ENCODE peak calls at places on chromosomes 11 and 22, in five cellular contexts. B, Y, A, K and U are unnamed samples.

GRCh38 chr11:134633276-134633675 is 221.2 kb upstream of the B3GAT1 start:
- DNase-seq in B (no peak), Y (no peak), A (no peak), K (no peak), U (no peak)

GRCh38 chr11:113176971-113177370 is 137.4 kb upstream of the TTC12 start:
- DNase-seq in B (no peak), Y (no peak), A (no peak), K (no peak), U (no peak)

GRCh38 chr22:36986242-36986821 is 32.9 kb downstream of the TST start:
- DNase-seq in B (peak; percentile 58), Y (peak; percentile 45), A (no peak), K (peak; percentile 13), U (peak; percentile 67)

GRCh38 chr22:35111244-35111643 is 45.3 kb downstream of the ISX start:
- DNase-seq in B (no peak), Y (no peak), A (no peak), K (no peak), U (no peak)

GRCh38 chr11:61787928-61788491 is 4.4 kb downstream of the TMEM258 start:
- DNase-seq in B (peak; percentile 44), Y (peak; percentile 84), A (peak; percentile 74), K (peak; percentile 43), U (peak; percentile 81)

GRCh38 chr11:133474461-133474860 is 57.8 kb downstream of the OPCML start:
- DNase-seq in B (no peak), Y (no peak), A (no peak), K (no peak), U (no peak)

GRCh38 chr11:42066113-42066512 is 606.7 kb upstream of the LRRC4C start:
- DNase-seq in B (no peak), Y (peak; percentile 14), A (no peak), K (no peak), U (no peak)

GRCh38 chr22:50271519-50271970 is 1.4 kb upstream of the MAPK11 start:
- DNase-seq in B (peak; percentile 82), Y (peak; percentile 52), A (peak; percentile 34), K (peak; percentile 47), U (peak; percentile 77)

GRCh38 chr11:120130991-120131760 is 6.7 kb downstream of the TRIM29 start:
- DNase-seq in B (no peak), Y (no peak), A (no peak), K (no peak), U (no peak)

GRCh38 chr22:45627489-45628233 is 44.0 kb upstream of the ATXN10 start:
- DNase-seq in B (no peak), Y (no peak), A (peak; percentile 66), K (no peak), U (no peak)

GRCh38 chr11:29022676-29023075 is 914.5 kb downstream of the METTL15 start:
- DNase-seq in B (no peak), Y (no peak), A (no peak), K (no peak), U (no peak)

GRCh38 chr22:41564563-41564962 is 3.8 kb downstream of the CSDC2 start:
- DNase-seq in B (no peak), Y (no peak), A (no peak), K (no peak), U (no peak)

GRCh38 chr11:6556139-6556949 is 47.1 kb downstream of the RRP8 start:
- DNase-seq in B (no peak), Y (no peak), A (no peak), K (no peak), U (no peak)

GRCh38 chr11:76700177-76701100 is 29.9 kb upstream of the LRRC32 start:
- DNase-seq in B (peak; percentile 91), Y (peak; percentile 64), A (peak; percentile 15), K (peak; percentile 95), U (no peak)

GRCh38 chr22:39266398-39267030 is 21.7 kb upstream of the PDGFB start:
- DNase-seq in B (no peak), Y (no peak), A (peak; percentile 76), K (no peak), U (peak; percentile 48)

GRCh38 chr11:11989774-11990744 is 18.4 kb downstream of the DKK3 start:
- DNase-seq in B (no peak), Y (no peak), A (no peak), K (no peak), U (no peak)

GRCh38 chr22:47788461-47788860 is 1026.0 kb downstream of the TBC1D22A start:
- DNase-seq in B (no peak), Y (no peak), A (no peak), K (no peak), U (no peak)

GRCh38 chr11:926341-926916 is 759 bp downstream of the AP2A2 start:
- DNase-seq in B (peak; percentile 74), Y (peak; percentile 43), A (no peak), K (peak; percentile 85), U (no peak)

GRCh38 chr11:77171885-77172665 is 44.0 kb downstream of the MYO7A start:
- DNase-seq in B (peak; percentile 81), Y (no peak), A (peak; percentile 37), K (no peak), U (no peak)

GRCh38 chr22:47049078-47049609 is 286.7 kb downstream of the TBC1D22A start:
- DNase-seq in B (no peak), Y (no peak), A (no peak), K (no peak), U (peak; percentile 14)

GRCh38 chr11:61442616-61443015 is 12.7 kb downstream of the SDHAF2 start:
- DNase-seq in B (no peak), Y (no peak), A (no peak), K (no peak), U (no peak)

GRCh38 chr11:28903716-28904115 is 795.5 kb downstream of the METTL15 start:
- DNase-seq in B (no peak), Y (no peak), A (no peak), K (peak; percentile 26), U (no peak)

GRCh38 chr11:89052220-89052619 is 13.6 kb downstream of the GRM5 start:
- DNase-seq in B (no peak), Y (no peak), A (no peak), K (no peak), U (no peak)

GRCh38 chr11:45920531-45921477 is 1.7 kb upstream of the LARGE2 start:
- DNase-seq in B (no peak), Y (no peak), A (no peak), K (no peak), U (no peak)

GRCh38 chr11:117090111-117090706 is 8.0 kb downstream of the SIK3 start:
- DNase-seq in B (no peak), Y (no peak), A (no peak), K (no peak), U (no peak)

GRCh38 chr22:47565607-47566006 is 803.2 kb downstream of the TBC1D22A start:
- DNase-seq in B (no peak), Y (no peak), A (no peak), K (no peak), U (no peak)

GRCh38 chr11:78577495-78577894 is 2.8 kb upstream of the NARS2 start:
- DNase-seq in B (no peak), Y (no peak), A (no peak), K (no peak), U (peak; percentile 59)

GRCh38 chr11:124724854-124725718 is 14.7 kb upstream of the NRGN start:
- DNase-seq in B (no peak), Y (no peak), A (peak; percentile 62), K (no peak), U (peak; percentile 79)

GRCh38 chr11:119663279-119663678 is 65.7 kb downstream of the NECTIN1 start:
- DNase-seq in B (no peak), Y (no peak), A (peak; percentile 53), K (no peak), U (no peak)

GRCh38 chr11:46335858-46336600 is 11.2 kb upstream of the DGKZ start:
- DNase-seq in B (no peak), Y (no peak), A (no peak), K (no peak), U (peak; percentile 77)

GRCh38 chr22:26328221-26328620 is 100.8 kb upstream of the ASPHD2 start:
- DNase-seq in B (no peak), Y (no peak), A (no peak), K (no peak), U (no peak)

GRCh38 chr22:17808688-17809403 is 34.6 kb upstream of the BID start:
- DNase-seq in B (no peak), Y (no peak), A (no peak), K (no peak), U (no peak)

GRCh38 chr11:61700221-61700620 is 20.0 kb downstream of the DAGLA start:
- DNase-seq in B (peak; percentile 71), Y (peak; percentile 88), A (peak; percentile 46), K (no peak), U (peak; percentile 73)

GRCh38 chr22:41367039-41367679 is 14.6 kb upstream of the TEF start:
- DNase-seq in B (peak; percentile 96), Y (peak; percentile 57), A (peak; percentile 80), K (peak; percentile 96), U (peak; percentile 80)

GRCh38 chr11:72113170-72113808 is 794 bp upstream of the ANAPC15 start:
- DNase-seq in B (no peak), Y (no peak), A (no peak), K (no peak), U (peak; percentile 25)
- TF ChIP-seq MYC in B (no peak), Y (no peak), A (no peak), K (no peak), U (no peak)

GRCh38 chr11:126606484-126606883 is 251.0 kb downstream of the ST3GAL4 start:
- DNase-seq in B (no peak), Y (no peak), A (no peak), K (no peak), U (no peak)

GRCh38 chr11:126608626-126609010 is 253.1 kb downstream of the ST3GAL4 start:
- DNase-seq in B (no peak), Y (no peak), A (no peak), K (no peak), U (no peak)

GRCh38 chr11:126607776-126608625 is 252.5 kb downstream of the ST3GAL4 start:
- DNase-seq in B (no peak), Y (no peak), A (no peak), K (no peak), U (no peak)

GRCh38 chr11:126604461-126604860 is 249.0 kb downstream of the ST3GAL4 start:
- DNase-seq in B (no peak), Y (no peak), A (no peak), K (no peak), U (no peak)

GRCh38 chr11:126607374-126607773 is 251.9 kb downstream of the ST3GAL4 start:
- DNase-seq in B (peak; percentile 79), Y (peak; percentile 44), A (peak; percentile 33), K (peak; percentile 5), U (peak; percentile 51)
- TF ChIP-seq POLR2A in B (no peak), Y (no peak), A (no peak), K (no peak), U (no peak)

GRCh38 chr11:70005107-70005818 is 72.9 kb upstream of the ANO1 start:
- DNase-seq in B (no peak), Y (no peak), A (no peak), K (no peak), U (no peak)
- TF ChIP-seq MYC in B (no peak), Y (no peak), A (no peak), K (no peak), U (no peak)

DNA sequence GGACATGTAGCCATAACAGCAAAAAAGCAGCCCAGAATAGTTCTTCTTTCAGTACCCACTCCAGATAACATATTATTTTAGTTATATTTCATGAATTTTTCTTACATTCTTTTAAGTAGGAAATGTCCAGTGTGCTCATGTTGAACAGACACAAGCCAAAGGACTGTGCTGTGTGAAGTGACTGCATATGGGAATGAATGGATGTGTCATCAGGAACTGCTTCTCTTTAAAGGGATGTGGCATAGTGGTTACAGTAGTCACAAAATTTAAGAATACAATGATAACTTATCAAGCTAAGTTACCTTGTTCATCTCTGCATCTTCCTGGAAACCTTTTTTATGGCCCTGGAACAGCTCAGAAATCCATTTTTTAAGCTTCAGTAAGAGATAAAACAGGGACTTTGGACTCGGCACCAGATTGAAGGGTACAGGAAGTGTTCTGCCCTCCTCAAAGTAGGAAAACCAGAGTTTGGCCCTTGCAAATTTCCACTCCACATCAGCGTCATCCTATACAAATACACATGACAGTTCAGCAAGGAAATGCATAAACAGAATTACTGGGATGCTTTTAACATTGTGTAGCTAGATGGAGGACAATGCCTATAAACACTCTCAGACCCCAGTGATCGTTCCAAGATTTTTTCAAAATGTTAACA is 112.8 kb downstream of the TRPC6 start:
- DNase-seq in B (no peak), Y (peak; percentile 3), A (peak; percentile 25), K (no peak), U (no peak)
- TF ChIP-seq POLR2A in B (no peak), Y (no peak), A (no peak), K (no peak), U (no peak)